ENCODE peak calls at places on chromosome 16, in five cellular contexts. One of them, this sample, is unnamed.
A peak's percentile ranks its signal among the peaks of the same experiment; 100 is the strongest.

GRCh38 chr16:15592324-15592723 is 50.6 kb downstream of the MARF1 start:
- DNase-seq in H1: no peak
- DNase-seq in HepG2: no peak
- DNase-seq in GM12878: no peak
- DNase-seq in GM12891: no peak
- DNase-seq in this sample: no peak

GRCh38 chr16:80971814-80972213 is 34.9 kb downstream of the CMC2 start:
- DNase-seq in H1: no peak
- DNase-seq in GM12891: no peak
- DNase-seq in GM12878: no peak
- DNase-seq in HepG2: no peak
- DNase-seq in this sample: no peak

GRCh38 chr16:87278191-87279093 is 38.8 kb downstream of the C16orf95 start:
- DNase-seq in H1: peak; percentile 90
- DNase-seq in GM12878: no peak
- DNase-seq in HepG2: peak; percentile 62
- DNase-seq in GM12891: peak; percentile 83
- DNase-seq in this sample: peak; percentile 79

GRCh38 chr16:14310519-14310991 is 239.4 kb downstream of the MRTFB start:
- DNase-seq in HepG2: peak; percentile 51
- DNase-seq in GM12878: peak; percentile 86
- DNase-seq in GM12891: no peak
- DNase-seq in H1: no peak
- DNase-seq in this sample: peak; percentile 64

GRCh38 chr16:46980926-46981325 is 7.5 kb upstream of the DNAJA2 start:
- DNase-seq in GM12891: no peak
- DNase-seq in HepG2: peak; percentile 36
- DNase-seq in H1: no peak
- DNase-seq in GM12878: no peak
- DNase-seq in this sample: no peak

GRCh38 chr16:79509221-79509631 is 91.3 kb downstream of the MAF start:
- DNase-seq in H1: no peak
- DNase-seq in GM12878: no peak
- DNase-seq in GM12891: no peak
- DNase-seq in HepG2: no peak
- DNase-seq in this sample: no peak

GRCh38 chr16:57606847-57607501 is 21.5 kb upstream of the ADGRG1 start:
- DNase-seq in GM12878: no peak
- DNase-seq in H1: no peak
- DNase-seq in HepG2: peak; percentile 85
- DNase-seq in GM12891: no peak
- DNase-seq in this sample: no peak

GRCh38 chr16:9061358-9061813 is 30.1 kb upstream of the HAPSTR1 start:
- DNase-seq in HepG2: no peak
- DNase-seq in H1: no peak
- DNase-seq in GM12891: no peak
- DNase-seq in GM12878: no peak
- DNase-seq in this sample: no peak

GRCh38 chr16:68995011-68995504 is 110.4 kb upstream of the HAS3 start:
- DNase-seq in GM12878: no peak
- DNase-seq in HepG2: peak; percentile 78
- DNase-seq in H1: no peak
- DNase-seq in GM12891: no peak
- DNase-seq in this sample: no peak

GRCh38 chr16:70692481-70693203 is 6.8 kb upstream of the MTSS2 start:
- DNase-seq in HepG2: peak; percentile 36
- DNase-seq in GM12891: no peak
- DNase-seq in GM12878: no peak
- DNase-seq in H1: no peak
- DNase-seq in this sample: no peak

GRCh38 chr16:85286970-85287814 is 174.9 kb upstream of the CIBAR2 start:
- DNase-seq in HepG2: no peak
- DNase-seq in GM12878: no peak
- DNase-seq in GM12891: no peak
- DNase-seq in H1: no peak
- DNase-seq in this sample: no peak

GRCh38 chr16:76676356-76676755 is 399.2 kb downstream of the CNTNAP4 start:
- DNase-seq in HepG2: no peak
- DNase-seq in GM12891: no peak
- DNase-seq in H1: no peak
- DNase-seq in GM12878: no peak
- DNase-seq in this sample: no peak

GRCh38 chr16:66696669-66697630 is at the start of gene CMTM4:
- DNase-seq in GM12891: peak; percentile 93
- DNase-seq in H1: peak; percentile 86
- DNase-seq in HepG2: peak; percentile 68
- DNase-seq in GM12878: no peak
- DNase-seq in this sample: peak; percentile 87

GRCh38 chr16:53055603-53056527 is 1.1 kb downstream of the CHD9 start:
- DNase-seq in H1: peak; percentile 61
- DNase-seq in HepG2: peak; percentile 70
- DNase-seq in GM12891: no peak
- DNase-seq in GM12878: no peak
- DNase-seq in this sample: no peak

GRCh38 chr16:47387026-47387734 is 73.7 kb downstream of the ITFG1 start:
- DNase-seq in H1: no peak
- DNase-seq in HepG2: peak; percentile 38
- DNase-seq in GM12891: no peak
- DNase-seq in GM12878: no peak
- DNase-seq in this sample: no peak

GRCh38 chr16:51818342-51818944 is 667.4 kb upstream of the SALL1 start:
- DNase-seq in H1: peak; percentile 89
- DNase-seq in HepG2: peak; percentile 31
- DNase-seq in GM12878: no peak
- DNase-seq in GM12891: peak; percentile 4
- DNase-seq in this sample: no peak

GRCh38 chr16:1102921-1103648 is 7.0 kb upstream of the C1QTNF8 start:
- DNase-seq in H1: peak; percentile 94
- DNase-seq in HepG2: no peak
- DNase-seq in GM12878: no peak
- DNase-seq in GM12891: peak; percentile 95
- DNase-seq in this sample: peak; percentile 91

GRCh38 chr16:14460726-14461125 is 169.3 kb downstream of the PARN start:
- DNase-seq in GM12878: no peak
- DNase-seq in H1: no peak
- DNase-seq in HepG2: no peak
- DNase-seq in GM12891: no peak
- DNase-seq in this sample: no peak

GRCh38 chr16:67258160-67258835 is 9.5 kb downstream of the SLC9A5 start:
- DNase-seq in H1: no peak
- DNase-seq in GM12878: no peak
- DNase-seq in HepG2: no peak
- DNase-seq in GM12891: no peak
- DNase-seq in this sample: no peak

GRCh38 chr16:67286441-67287235 is 7.3 kb downstream of the PLEKHG4 start:
- DNase-seq in HepG2: no peak
- DNase-seq in GM12891: no peak
- DNase-seq in H1: no peak
- DNase-seq in GM12878: no peak
- DNase-seq in this sample: no peak

GRCh38 chr16:67030221-67030962 is 1.4 kb downstream of the CBFB start:
- DNase-seq in H1: peak; percentile 19
- DNase-seq in GM12891: no peak
- DNase-seq in HepG2: no peak
- DNase-seq in GM12878: no peak
- DNase-seq in this sample: no peak

GRCh38 chr16:67897231-67897630 is 4.2 kb downstream of the PSKH1 start:
- DNase-seq in H1: no peak
- DNase-seq in GM12891: no peak
- DNase-seq in GM12878: no peak
- DNase-seq in HepG2: no peak
- DNase-seq in this sample: no peak

GRCh38 chr16:85810097-85810741 is 10.7 kb downstream of the COX4I1 start:
- DNase-seq in GM12891: no peak
- DNase-seq in GM12878: no peak
- DNase-seq in HepG2: no peak
- DNase-seq in H1: no peak
- DNase-seq in this sample: no peak

GRCh38 chr16:85134794-85135153 is 22.5 kb upstream of the CIBAR2 start:
- DNase-seq in GM12891: no peak
- DNase-seq in H1: no peak
- DNase-seq in GM12878: no peak
- DNase-seq in HepG2: no peak
- DNase-seq in this sample: no peak

GRCh38 chr16:24539850-24540484 is 601 bp downstream of the RBBP6 start:
- DNase-seq in GM12878: no peak
- DNase-seq in H1: no peak
- DNase-seq in GM12891: peak; percentile 25
- DNase-seq in HepG2: no peak
- DNase-seq in this sample: peak; percentile 25

GRCh38 chr16:80233097-80233835 is 307.5 kb upstream of the DYNLRB2 start:
- DNase-seq in GM12891: no peak
- DNase-seq in H1: no peak
- DNase-seq in HepG2: peak; percentile 20
- DNase-seq in GM12878: no peak
- DNase-seq in this sample: no peak

GRCh38 chr16:84941916-84942315 is 69.4 kb downstream of the ZDHHC7 start:
- DNase-seq in GM12891: no peak
- DNase-seq in H1: no peak
- DNase-seq in GM12878: no peak
- DNase-seq in HepG2: no peak
- DNase-seq in this sample: no peak

GRCh38 chr16:69827527-69827926 is 65.4 kb downstream of the WWP2 start:
- DNase-seq in H1: no peak
- DNase-seq in HepG2: no peak
- DNase-seq in GM12891: no peak
- DNase-seq in GM12878: no peak
- DNase-seq in this sample: no peak

GRCh38 chr16:17343028-17343427 is 127.7 kb downstream of the XYLT1 start:
- DNase-seq in GM12891: no peak
- DNase-seq in HepG2: no peak
- DNase-seq in GM12878: peak; percentile 63
- DNase-seq in H1: no peak
- DNase-seq in this sample: peak; percentile 37
- TF ChIP-seq POLR2A in GM12891: peak; percentile 51
- TF ChIP-seq POLR2A in HepG2: no peak
- TF ChIP-seq POLR2A in GM12878: peak; percentile 19
- TF ChIP-seq POLR2A in H1: no peak
- TF ChIP-seq POLR2A in this sample: no peak

GRCh38 chr16:23183486-23183862 is 929 bp downstream of the SCNN1G start:
- DNase-seq in H1: no peak
- DNase-seq in HepG2: no peak
- DNase-seq in GM12878: no peak
- DNase-seq in GM12891: no peak
- DNase-seq in this sample: no peak

GRCh38 chr16:23185661-23186060 is 3.1 kb downstream of the SCNN1G start:
- DNase-seq in GM12878: no peak
- DNase-seq in H1: no peak
- DNase-seq in GM12891: no peak
- DNase-seq in HepG2: no peak
- DNase-seq in this sample: no peak

GRCh38 chr16:23181506-23181905 is 1.0 kb upstream of the SCNN1G start:
- DNase-seq in GM12891: no peak
- DNase-seq in H1: no peak
- DNase-seq in GM12878: no peak
- DNase-seq in HepG2: no peak
- DNase-seq in this sample: no peak

GRCh38 chr16:23182675-23183485 is at the start of gene SCNN1G:
- DNase-seq in HepG2: no peak
- DNase-seq in GM12891: peak; percentile 42
- DNase-seq in GM12878: no peak
- DNase-seq in H1: no peak
- DNase-seq in this sample: no peak

DNA sequence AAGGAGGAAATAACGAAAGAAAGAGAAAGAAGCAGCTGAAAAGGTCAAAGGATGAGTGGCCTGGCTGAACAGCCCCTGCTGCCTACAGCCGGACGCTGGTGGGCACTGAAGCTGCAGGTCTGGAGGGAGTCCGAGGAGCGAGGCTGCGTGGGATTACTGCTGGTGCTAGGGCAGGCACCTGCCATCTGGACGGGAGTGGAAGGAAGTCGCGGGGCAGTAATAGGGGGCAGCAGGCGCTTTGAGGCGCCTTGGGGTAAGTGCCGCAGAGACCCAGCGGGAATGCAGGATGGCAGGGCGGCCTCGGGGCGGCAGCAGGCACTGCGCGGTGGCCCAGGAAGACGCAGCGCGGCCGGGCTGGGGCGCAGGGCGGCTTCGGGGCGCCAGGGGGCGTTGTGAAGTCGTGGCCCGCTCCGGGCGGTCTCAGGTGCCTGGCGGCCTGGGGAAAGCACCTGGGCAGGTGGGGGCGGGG is 305 bp upstream of the SCNN1G start:
- DNase-seq in H1: peak; percentile 98
- DNase-seq in GM12891: peak; percentile 93
- DNase-seq in GM12878: peak; percentile 23
- DNase-seq in HepG2: peak; percentile 62
- DNase-seq in this sample: peak; percentile 94
- TF ChIP-seq POLR2AphosphoS5 in H1: no peak
- TF ChIP-seq POLR2AphosphoS5 in GM12891: no peak
- TF ChIP-seq POLR2AphosphoS5 in GM12878: no peak
- TF ChIP-seq POLR2AphosphoS5 in HepG2: no peak
- TF ChIP-seq POLR2AphosphoS5 in this sample: no peak

DNA sequence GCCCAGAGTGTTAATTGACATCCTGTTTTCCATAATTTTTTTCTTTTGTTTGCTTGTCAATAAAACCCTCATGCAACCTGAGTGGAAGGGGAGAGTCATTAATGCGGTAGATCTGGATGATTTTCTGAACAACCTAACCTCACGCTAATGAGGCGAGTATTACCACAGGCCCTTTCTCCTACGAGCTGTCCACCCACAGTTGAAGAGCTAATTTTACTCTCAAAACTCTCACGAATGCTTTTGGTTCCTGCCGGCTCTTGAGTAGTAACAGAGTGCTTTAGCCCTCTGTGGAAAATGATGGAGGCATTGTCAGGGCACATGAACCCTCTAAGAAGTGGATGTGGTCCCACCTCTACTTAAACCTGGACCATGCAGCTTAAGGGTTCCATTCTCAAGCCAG is 491.3 kb upstream of the RBFOX1 start:
- DNase-seq in H1: no peak
- DNase-seq in GM12891: no peak
- DNase-seq in GM12878: no peak
- DNase-seq in HepG2: no peak
- DNase-seq in this sample: no peak
- TF ChIP-seq TAF1 in H1: no peak
- TF ChIP-seq TAF1 in GM12891: no peak
- TF ChIP-seq TAF1 in GM12878: no peak
- TF ChIP-seq TAF1 in HepG2: no peak
- TF ChIP-seq TAF1 in this sample: no peak

GRCh38 chr16:11303405-11304138 is 22.4 kb upstream of the PRM1 start:
- DNase-seq in GM12878: no peak
- DNase-seq in H1: no peak
- DNase-seq in HepG2: no peak
- DNase-seq in GM12891: no peak
- DNase-seq in this sample: no peak
- TF ChIP-seq POLR2A in GM12878: no peak
- TF ChIP-seq POLR2A in H1: no peak
- TF ChIP-seq POLR2A in HepG2: no peak
- TF ChIP-seq POLR2A in GM12891: no peak
- TF ChIP-seq POLR2A in this sample: no peak